ENCODE peak calls at places on chromosome 17, in eight cellular contexts. One of them, this sample, is unnamed.
A peak's percentile ranks its signal among the peaks of the same experiment; 100 is the strongest.

GRCh38 chr17:80832266-80832676 is 159.4 kb upstream of the CHMP6 start:
- DNase-seq in HS-5: no peak
- DNase-seq in neural progenitor cell: peak; percentile 42
- DNase-seq in left colon: peak; percentile 51
- DNase-seq in T-helper 2 cell: no peak
- DNase-seq in coronary artery: no peak
- DNase-seq in left ventricle myocardium inferior: no peak
- DNase-seq in head of caudate nucleus: peak; percentile 45
- DNase-seq in this sample: peak; percentile 80

GRCh38 chr17:76909971-76910760 is 42.0 kb downstream of the MGAT5B start:
- DNase-seq in HS-5: no peak
- DNase-seq in coronary artery: no peak
- DNase-seq in head of caudate nucleus: no peak
- DNase-seq in left colon: peak; percentile 60
- DNase-seq in neural progenitor cell: peak; percentile 91
- DNase-seq in T-helper 2 cell: peak; percentile 11
- DNase-seq in left ventricle myocardium inferior: peak; percentile 44
- DNase-seq in this sample: peak; percentile 10

GRCh38 chr17:62165378-62165722 is 100.3 kb upstream of the MED13 start:
- DNase-seq in left colon: no peak
- DNase-seq in coronary artery: no peak
- DNase-seq in head of caudate nucleus: no peak
- DNase-seq in left ventricle myocardium inferior: no peak
- DNase-seq in neural progenitor cell: no peak
- DNase-seq in HS-5: no peak
- DNase-seq in T-helper 2 cell: no peak
- DNase-seq in this sample: no peak

GRCh38 chr17:2044263-2044894 is 2.6 kb downstream of the OVCA2 start:
- DNase-seq in head of caudate nucleus: no peak
- DNase-seq in neural progenitor cell: no peak
- DNase-seq in left colon: no peak
- DNase-seq in coronary artery: no peak
- DNase-seq in T-helper 2 cell: no peak
- DNase-seq in HS-5: no peak
- DNase-seq in left ventricle myocardium inferior: no peak
- DNase-seq in this sample: no peak

GRCh38 chr17:39231091-39231561 is 5.4 kb upstream of the STAC2 start:
- DNase-seq in coronary artery: no peak
- DNase-seq in neural progenitor cell: no peak
- DNase-seq in HS-5: no peak
- DNase-seq in left ventricle myocardium inferior: no peak
- DNase-seq in left colon: no peak
- DNase-seq in T-helper 2 cell: no peak
- DNase-seq in head of caudate nucleus: no peak
- DNase-seq in this sample: no peak

GRCh38 chr17:146983-147761 is 9.8 kb downstream of the SCGB1C2 start:
- DNase-seq in T-helper 2 cell: no peak
- DNase-seq in left ventricle myocardium inferior: peak; percentile 10
- DNase-seq in coronary artery: no peak
- DNase-seq in HS-5: no peak
- DNase-seq in left colon: no peak
- DNase-seq in head of caudate nucleus: no peak
- DNase-seq in neural progenitor cell: no peak
- DNase-seq in this sample: no peak

GRCh38 chr17:64358261-64358788 is 32.3 kb downstream of the PECAM1 start:
- DNase-seq in left ventricle myocardium inferior: no peak
- DNase-seq in neural progenitor cell: no peak
- DNase-seq in HS-5: no peak
- DNase-seq in left colon: no peak
- DNase-seq in coronary artery: no peak
- DNase-seq in T-helper 2 cell: no peak
- DNase-seq in head of caudate nucleus: no peak
- DNase-seq in this sample: peak; percentile 49

GRCh38 chr17:49548506-49549310 is 27.0 kb upstream of the NXPH3 start:
- DNase-seq in coronary artery: no peak
- DNase-seq in T-helper 2 cell: no peak
- DNase-seq in head of caudate nucleus: no peak
- DNase-seq in left ventricle myocardium inferior: peak; percentile 62
- DNase-seq in HS-5: no peak
- DNase-seq in neural progenitor cell: peak; percentile 73
- DNase-seq in left colon: peak; percentile 49
- DNase-seq in this sample: peak; percentile 19

GRCh38 chr17:44014437-44015172 is at the start of gene TMEM101:
- DNase-seq in left colon: peak; percentile 90
- DNase-seq in T-helper 2 cell: peak; percentile 83
- DNase-seq in coronary artery: peak; percentile 88
- DNase-seq in HS-5: peak; percentile 67
- DNase-seq in head of caudate nucleus: peak; percentile 91
- DNase-seq in neural progenitor cell: peak; percentile 95
- DNase-seq in left ventricle myocardium inferior: peak; percentile 90
- DNase-seq in this sample: peak; percentile 90

GRCh38 chr17:7703584-7704574 is 1.1 kb upstream of the EFNB3 start:
- DNase-seq in left colon: no peak
- DNase-seq in left ventricle myocardium inferior: no peak
- DNase-seq in neural progenitor cell: peak; percentile 92
- DNase-seq in HS-5: no peak
- DNase-seq in T-helper 2 cell: no peak
- DNase-seq in head of caudate nucleus: peak; percentile 59
- DNase-seq in coronary artery: peak; percentile 71
- DNase-seq in this sample: no peak

GRCh38 chr17:30550512-30551273 is 73.5 kb downstream of the GOSR1 start:
- DNase-seq in left colon: peak; percentile 14
- DNase-seq in head of caudate nucleus: no peak
- DNase-seq in left ventricle myocardium inferior: no peak
- DNase-seq in T-helper 2 cell: no peak
- DNase-seq in neural progenitor cell: no peak
- DNase-seq in HS-5: no peak
- DNase-seq in coronary artery: no peak
- DNase-seq in this sample: peak; percentile 32

GRCh38 chr17:33234930-33235685 is 58.0 kb downstream of the ASIC2 start:
- DNase-seq in HS-5: peak; percentile 45
- DNase-seq in coronary artery: peak; percentile 84
- DNase-seq in neural progenitor cell: no peak
- DNase-seq in left ventricle myocardium inferior: peak; percentile 54
- DNase-seq in T-helper 2 cell: no peak
- DNase-seq in head of caudate nucleus: peak; percentile 46
- DNase-seq in left colon: peak; percentile 19
- DNase-seq in this sample: peak; percentile 88

GRCh38 chr17:55531053-55531728 is 19.9 kb upstream of the SMIM36 start:
- DNase-seq in HS-5: no peak
- DNase-seq in T-helper 2 cell: no peak
- DNase-seq in coronary artery: no peak
- DNase-seq in left ventricle myocardium inferior: no peak
- DNase-seq in head of caudate nucleus: no peak
- DNase-seq in left colon: no peak
- DNase-seq in neural progenitor cell: no peak
- DNase-seq in this sample: no peak

GRCh38 chr17:13776027-13776551 is 174.4 kb upstream of the HS3ST3A1 start:
- DNase-seq in left colon: no peak
- DNase-seq in left ventricle myocardium inferior: peak; percentile 20
- DNase-seq in HS-5: no peak
- DNase-seq in head of caudate nucleus: no peak
- DNase-seq in T-helper 2 cell: no peak
- DNase-seq in coronary artery: no peak
- DNase-seq in neural progenitor cell: no peak
- DNase-seq in this sample: no peak

GRCh38 chr17:19003966-19004600 is 481 bp downstream of the FAM83G start:
- DNase-seq in left colon: peak; percentile 74
- DNase-seq in left ventricle myocardium inferior: no peak
- DNase-seq in HS-5: no peak
- DNase-seq in coronary artery: no peak
- DNase-seq in neural progenitor cell: peak; percentile 70
- DNase-seq in head of caudate nucleus: no peak
- DNase-seq in T-helper 2 cell: peak; percentile 62
- DNase-seq in this sample: peak; percentile 27

GRCh38 chr17:6800422-6801027 is 24.5 kb downstream of the FBXO39 start:
- DNase-seq in head of caudate nucleus: no peak
- DNase-seq in left ventricle myocardium inferior: no peak
- DNase-seq in neural progenitor cell: peak; percentile 52
- DNase-seq in left colon: no peak
- DNase-seq in HS-5: no peak
- DNase-seq in coronary artery: no peak
- DNase-seq in T-helper 2 cell: no peak
- DNase-seq in this sample: no peak

GRCh38 chr17:49046912-49047311 is 49.7 kb downstream of the IGF2BP1 start:
- DNase-seq in head of caudate nucleus: no peak
- DNase-seq in left colon: no peak
- DNase-seq in T-helper 2 cell: no peak
- DNase-seq in left ventricle myocardium inferior: no peak
- DNase-seq in coronary artery: no peak
- DNase-seq in neural progenitor cell: no peak
- DNase-seq in HS-5: no peak
- DNase-seq in this sample: no peak

GRCh38 chr17:34384822-34385605 is 22.0 kb upstream of the CCL1 start:
- DNase-seq in coronary artery: peak; percentile 36
- DNase-seq in T-helper 2 cell: no peak
- DNase-seq in HS-5: no peak
- DNase-seq in left colon: no peak
- DNase-seq in left ventricle myocardium inferior: no peak
- DNase-seq in neural progenitor cell: no peak
- DNase-seq in head of caudate nucleus: no peak
- DNase-seq in this sample: no peak

GRCh38 chr17:8117980-8118768 is at the start of gene ALOXE3:
- DNase-seq in coronary artery: no peak
- DNase-seq in neural progenitor cell: peak; percentile 59
- DNase-seq in HS-5: no peak
- DNase-seq in head of caudate nucleus: no peak
- DNase-seq in left ventricle myocardium inferior: no peak
- DNase-seq in T-helper 2 cell: no peak
- DNase-seq in left colon: peak; percentile 37
- DNase-seq in this sample: peak; percentile 43

GRCh38 chr17:12622726-12623125 is 43.0 kb upstream of the MYOCD start:
- DNase-seq in coronary artery: no peak
- DNase-seq in left colon: no peak
- DNase-seq in head of caudate nucleus: no peak
- DNase-seq in neural progenitor cell: no peak
- DNase-seq in left ventricle myocardium inferior: no peak
- DNase-seq in HS-5: no peak
- DNase-seq in T-helper 2 cell: no peak
- DNase-seq in this sample: no peak

This sample was measured in LHCN-M2.